ENCODE peak calls at places on chromosomes 2 and 18, in seven cellular contexts. V, Z, N, X, F, W and L are unnamed samples.

GRCh38 chr18:79775441-79776221 is 22.1 kb upstream of the KCNG2 start:
- DNase-seq in X (no peak), W (no peak), Z (no peak), N (no peak), V (peak), F (no peak), L (no peak)

GRCh38 chr2:70463997-70464396 is 89.6 kb downstream of the TGFA start:
- DNase-seq in Z (no peak), W (no peak), N (no peak), F (no peak), V (no peak), X (no peak), L (no peak)

GRCh38 chr18:30644158-30644557 is 398.4 kb downstream of the DSC3 start:
- DNase-seq in X (no peak), F (no peak), N (no peak), W (no peak), Z (no peak), V (no peak), L (no peak)

GRCh38 chr2:30336978-30337841 is 105.9 kb downstream of the LBH start:
- DNase-seq in N (no peak), Z (no peak), V (peak), F (peak), W (no peak), X (peak), L (no peak)

GRCh38 chr2:198114064-198114463 is 309.7 kb downstream of the PLCL1 start:
- DNase-seq in N (no peak), Z (no peak), W (no peak), X (no peak), V (no peak), F (no peak), L (no peak)

GRCh38 chr18:7071600-7071999 is 46.0 kb downstream of the LAMA1 start:
- DNase-seq in F (no peak), N (no peak), Z (no peak), V (no peak), X (no peak), W (no peak), L (no peak)

GRCh38 chr2:208025814-208026184 is 472 bp upstream of the PLEKHM3 start:
- DNase-seq in W (no peak), X (peak), Z (no peak), V (no peak), N (no peak), F (no peak), L (peak)

GRCh38 chr18:76593838-76594237 is 98.8 kb upstream of the ZNF516 start:
- DNase-seq in F (no peak), X (no peak), Z (no peak), W (no peak), V (no peak), N (no peak), L (no peak)

GRCh38 chr2:187917535-187917934 is 363.3 kb upstream of the TFPI start:
- DNase-seq in F (no peak), X (no peak), Z (no peak), W (peak), V (no peak), N (no peak), L (peak)

GRCh38 chr2:8882094-8882493 is 44.7 kb upstream of the KIDINS220 start:
- DNase-seq in Z (no peak), V (peak), X (no peak), N (peak), W (peak), F (no peak), L (peak)

GRCh38 chr2:31606511-31606910 is 25.8 kb upstream of the SRD5A2 start:
- DNase-seq in V (no peak), X (no peak), F (no peak), Z (no peak), N (no peak), W (peak), L (no peak)

GRCh38 chr2:176556383-176556782 is 287.1 kb downstream of the MTX2 start:
- DNase-seq in X (no peak), W (no peak), F (no peak), V (no peak), Z (no peak), N (no peak), L (no peak)

GRCh38 chr2:36731941-36732700 is 35.6 kb downstream of the VIT start:
- DNase-seq in V (no peak), X (no peak), Z (no peak), W (no peak), F (no peak), N (no peak), L (peak)

GRCh38 chr18:501406-501714 is 859 bp upstream of the COLEC12 start:
- DNase-seq in N (no peak), V (no peak), W (no peak), Z (no peak), X (no peak), F (no peak), L (no peak)